ENCODE peak calls at places on chromosome X, in seven cellular contexts. G is T-helper 17 cell; L is occipital lobe; F is EL; R is activated CD8-positive, alpha-beta T cell treated with anti-CD3 and anti-CD28 coated beads for 36 hours; X is GM03348; U is suprapubic skin. C is an unnamed sample.

GRCh38 chrX:107935664-107936433 is 46.3 kb downstream of the TEX13B start:
- DNase-seq in G (no peak), L (peak), F (peak), R (peak), X (peak), U (no peak), C (no peak)

GRCh38 chrX:20742106-20742505 is 475.4 kb upstream of the RPS6KA3 start:
- DNase-seq in G (no peak), L (no peak), F (no peak), R (no peak), X (peak), U (no peak), C (no peak)

GRCh38 chrX:49661881-49662280 is 33.9 kb downstream of the PAGE1 start:
- DNase-seq in G (no peak), L (no peak), F (no peak), R (no peak), X (no peak), U (no peak), C (no peak)

GRCh38 chrX:56623316-56623715 is 59.9 kb downstream of the UBQLN2 start:
- DNase-seq in G (no peak), L (no peak), F (no peak), R (no peak), X (no peak), U (no peak), C (no peak)

GRCh38 chrX:104376937-104377336 is 122.2 kb upstream of the ESX1 start:
- DNase-seq in G (no peak), L (no peak), F (no peak), R (no peak), X (no peak), U (no peak), C (no peak)

GRCh38 chrX:77900688-77901087 is 1.4 kb downstream of the COX7B start:
- DNase-seq in G (no peak), L (no peak), F (no peak), R (no peak), X (no peak), U (no peak), C (no peak)

GRCh38 chrX:43269201-43269600 is 386.9 kb upstream of the MAOA start:
- DNase-seq in G (no peak), L (no peak), F (peak), R (no peak), X (no peak), U (no peak), C (no peak)

GRCh38 chrX:133850414-133850813 is 135.0 kb downstream of the GPC3 start:
- DNase-seq in G (no peak), L (no peak), F (peak), R (no peak), X (no peak), U (no peak), C (no peak)

GRCh38 chrX:7133036-7133412 is 14.5 kb upstream of the STS start:
- DNase-seq in G (no peak), L (peak), F (peak), R (no peak), X (peak), U (no peak), C (peak)

GRCh38 chrX:45758738-45759397 is 558.2 kb upstream of the DIPK2B start:
- DNase-seq in G (no peak), L (no peak), F (peak), R (peak), X (no peak), U (no peak), C (no peak)

GRCh38 chrX:37714479-37714878 is 28.9 kb downstream of the XK start:
- DNase-seq in G (no peak), L (no peak), F (no peak), R (no peak), X (no peak), U (no peak), C (no peak)

GRCh38 chrX:151753313-151754041 is 18.9 kb downstream of the CNGA2 start:
- DNase-seq in G (no peak), L (peak), F (peak), R (peak), X (peak), U (peak), C (peak)

GRCh38 chrX:85836868-85837267 is 210.5 kb downstream of the CHM start:
- DNase-seq in G (no peak), L (peak), F (peak), R (no peak), X (peak), U (no peak), C (peak)

GRCh38 chrX:333611-334311 is 15.2 kb upstream of the GTPBP6 start:
- DNase-seq in G (no peak), L (no peak), F (no peak), R (no peak), X (no peak), U (no peak), C (no peak)

GRCh38 chrX:11423949-11424348 is 130.7 kb downstream of the AMELX start:
- DNase-seq in G (no peak), L (no peak), F (no peak), R (no peak), X (no peak), U (no peak), C (no peak)

GRCh38 chrX:72247206-72247944 is 8.5 kb upstream of the ERCC6L start:
- DNase-seq in G (no peak), L (no peak), F (no peak), R (no peak), X (no peak), U (no peak), C (no peak)

GRCh38 chrX:23554304-23554703 is 113.0 kb upstream of the PRDX4 start:
- DNase-seq in G (no peak), L (no peak), F (peak), R (no peak), X (peak), U (no peak), C (no peak)

GRCh38 chrX:19512961-19513360 is 2.3 kb downstream of the MAP3K15 start:
- DNase-seq in G (no peak), L (no peak), F (no peak), R (peak), X (no peak), U (no peak), C (no peak)

GRCh38 chrX:55161581-55161980 is 58.6 kb upstream of the PAGE5 start:
- DNase-seq in G (no peak), L (no peak), F (peak), R (peak), X (no peak), U (no peak), C (no peak)

GRCh38 chrX:131987252-131987651 is 35.9 kb upstream of the STK26 start:
- DNase-seq in G (no peak), L (no peak), F (no peak), R (peak), X (no peak), U (no peak), C (no peak)

GRCh38 chrX:40581333-40581910 is 652 bp downstream of the ATP6AP2 start:
- DNase-seq in G (no peak), L (no peak), F (peak), R (peak), X (peak), U (no peak), C (no peak)

GRCh38 chrX:53930513-53931380 is 113.5 kb downstream of the PHF8 start:
- DNase-seq in G (no peak), L (no peak), F (peak), R (no peak), X (no peak), U (no peak), C (no peak)

GRCh38 chrX:140318306-140318705 is 186.6 kb downstream of the SOX3 start:
- DNase-seq in G (no peak), L (no peak), F (peak), R (no peak), X (peak), U (no peak), C (peak)

GRCh38 chrX:122622800-122623199 is 561.3 kb upstream of the GRIA3 start:
- DNase-seq in G (no peak), L (no peak), F (no peak), R (no peak), X (no peak), U (no peak), C (no peak)

GRCh38 chrX:68077378-68077777 is 355.9 kb downstream of the OPHN1 start:
- DNase-seq in G (no peak), L (no peak), F (no peak), R (no peak), X (no peak), U (no peak), C (no peak)

GRCh38 chrX:1554469-1555210 is 17.7 kb upstream of the P2RY8 start:
- DNase-seq in G (no peak), L (no peak), F (no peak), R (peak), X (no peak), U (peak), C (no peak)

GRCh38 chrX:109475174-109475891 is 6.6 kb downstream of the GUCY2F start:
- DNase-seq in G (no peak), L (peak), F (peak), R (peak), X (peak), U (no peak), C (peak)

GRCh38 chrX:154526901-154527675 is 11.1 kb upstream of the FAM3A start:
- DNase-seq in G (no peak), L (peak), F (peak), R (peak), X (peak), U (peak), C (peak)

GRCh38 chrX:95063554-95063953 is 1389.5 kb downstream of the FAM133A start:
- DNase-seq in G (no peak), L (no peak), F (peak), R (no peak), X (peak), U (no peak), C (no peak)

GRCh38 chrX:122004127-122004526 is 956.7 kb downstream of the GLUD2 start:
- DNase-seq in G (no peak), L (no peak), F (no peak), R (no peak), X (no peak), U (no peak), C (no peak)

C was measured in MG63.